ENCODE peak calls at places on chromosomes 16 and 17, in six cellular contexts. L is stimulated activated CD4-positive, alpha-beta T cell treated with anti-CD3 and anti-CD28 coated beads, Interleukin-4, amount 100 ng/mL, for 4 hours; D is neural progenitor cell; Z is HAP-1; S is HEK293T; G is CD4-positive, alpha-beta T cell. V is an unnamed sample.

GRCh38 chr17:74542727-74543383 is 3.1 kb downstream of the CD300C start:
- DNase-seq in L (no peak), Z (no peak), G (no peak), D (no peak), S (no peak), V (no peak)

GRCh38 chr16:86363057-86363490 is 147.3 kb upstream of the FOXF1 start:
- DNase-seq in Z (peak), L (no peak), G (no peak), S (no peak), D (no peak), V (no peak)

GRCh38 chr17:20611314-20611713 is 31.8 kb downstream of the CDRT15L2 start:
- DNase-seq in D (peak), L (no peak), G (no peak), S (no peak), Z (no peak), V (no peak)

GRCh38 chr16:30621765-30622164 is 11.6 kb upstream of the ZNF689 start:
- DNase-seq in S (no peak), L (no peak), D (no peak), G (no peak), Z (no peak), V (no peak)

GRCh38 chr17:51319186-51319585 is 58.8 kb downstream of the UTP18 start:
- DNase-seq in Z (no peak), D (no peak), G (no peak), S (no peak), L (no peak), V (no peak)

GRCh38 chr16:24848065-24848464 is 2.3 kb downstream of the SLC5A11 start:
- DNase-seq in G (no peak), S (no peak), Z (no peak), L (no peak), D (no peak), V (no peak)

GRCh38 chr16:54266363-54266955 is 20.1 kb downstream of the IRX3 start:
- DNase-seq in D (no peak), G (no peak), S (no peak), Z (no peak), L (no peak), V (no peak)

GRCh38 chr17:49101054-49101534 is 31.5 kb upstream of the B4GALNT2 start:
- DNase-seq in S (no peak), Z (no peak), G (no peak), D (no peak), L (no peak), V (no peak)

GRCh38 chr16:49556252-49557069 is 182.9 kb downstream of the C16orf78 start:
- DNase-seq in L (no peak), Z (peak), D (peak), G (no peak), S (peak), V (no peak)

GRCh38 chr17:50758989-50759544 is 8.3 kb downstream of the ANKRD40CL start:
- DNase-seq in S (no peak), G (no peak), D (no peak), L (no peak), Z (no peak), V (no peak)

V was measured in activated T-cell treated with anti-CD3 and anti-CD28 coated beads for 24 hours.